ENCODE peak calls at places on chromosomes 6 and 20, in seven cellular contexts. One of them, this sample, is unnamed.

GRCh38 chr20:7285918-7286556 is 518.6 kb downstream of the BMP2 start:
- DNase-seq in HCT116: peak
- DNase-seq in K562: peak
- DNase-seq in GM12878: peak
- DNase-seq in H1: no peak
- DNase-seq in HEK293T: peak
- DNase-seq in HepG2: peak
- DNase-seq in this sample: peak

GRCh38 chr6:46538800-46539199 is 47.6 kb upstream of the RCAN2 start:
- DNase-seq in K562: no peak
- DNase-seq in H1: no peak
- DNase-seq in GM12878: no peak
- DNase-seq in HepG2: no peak
- DNase-seq in HEK293T: no peak
- DNase-seq in HCT116: no peak
- DNase-seq in this sample: no peak

GRCh38 chr20:58713801-58714339 is 21.3 kb downstream of the NPEPL1 start:
- DNase-seq in HEK293T: no peak
- DNase-seq in K562: no peak
- DNase-seq in H1: no peak
- DNase-seq in HepG2: no peak
- DNase-seq in HCT116: no peak
- DNase-seq in GM12878: no peak
- DNase-seq in this sample: peak

GRCh38 chr6:53792973-53793317 is 1.9 kb upstream of the LRRC1 start:
- DNase-seq in H1: no peak
- DNase-seq in GM12878: no peak
- DNase-seq in HEK293T: no peak
- DNase-seq in K562: no peak
- DNase-seq in HCT116: no peak
- DNase-seq in HepG2: no peak
- DNase-seq in this sample: no peak

GRCh38 chr6:113969888-113970807 is 800 bp downstream of the HDAC2 start:
- DNase-seq in K562: peak
- DNase-seq in GM12878: no peak
- DNase-seq in H1: no peak
- DNase-seq in HEK293T: peak
- DNase-seq in HepG2: peak
- DNase-seq in HCT116: no peak
- DNase-seq in this sample: peak

GRCh38 chr6:29465279-29465678 is 8.3 kb downstream of the OR2H1 start:
- DNase-seq in HepG2: no peak
- DNase-seq in HCT116: no peak
- DNase-seq in H1: no peak
- DNase-seq in HEK293T: no peak
- DNase-seq in K562: no peak
- DNase-seq in GM12878: no peak
- DNase-seq in this sample: no peak

GRCh38 chr6:100203391-100203790 is 209.4 kb upstream of the MCHR2 start:
- DNase-seq in HEK293T: no peak
- DNase-seq in HepG2: no peak
- DNase-seq in GM12878: no peak
- DNase-seq in H1: no peak
- DNase-seq in HCT116: peak
- DNase-seq in K562: no peak
- DNase-seq in this sample: no peak

GRCh38 chr6:30352550-30352949 is 7.6 kb downstream of the RPP21 start:
- DNase-seq in HEK293T: no peak
- DNase-seq in HepG2: no peak
- DNase-seq in H1: no peak
- DNase-seq in K562: no peak
- DNase-seq in GM12878: no peak
- DNase-seq in HCT116: no peak
- DNase-seq in this sample: no peak

GRCh38 chr6:159800141-159800865 is at the start of gene PNLDC1:
- DNase-seq in HEK293T: no peak
- DNase-seq in HepG2: no peak
- DNase-seq in K562: no peak
- DNase-seq in HCT116: no peak
- DNase-seq in GM12878: no peak
- DNase-seq in H1: no peak
- DNase-seq in this sample: no peak

GRCh38 chr20:38559764-38560163 is 21.2 kb upstream of the ADIG start:
- DNase-seq in HEK293T: no peak
- DNase-seq in H1: no peak
- DNase-seq in HepG2: no peak
- DNase-seq in HCT116: no peak
- DNase-seq in GM12878: no peak
- DNase-seq in K562: no peak
- DNase-seq in this sample: no peak

GRCh38 chr6:150072201-150072600 is 3.3 kb upstream of the ULBP3 start:
- DNase-seq in GM12878: no peak
- DNase-seq in K562: peak
- DNase-seq in HEK293T: peak
- DNase-seq in H1: no peak
- DNase-seq in HCT116: peak
- DNase-seq in HepG2: peak
- DNase-seq in this sample: no peak

GRCh38 chr6:107957165-107957908 is 671 bp downstream of the SEC63 start:
- DNase-seq in HCT116: no peak
- DNase-seq in H1: no peak
- DNase-seq in GM12878: no peak
- DNase-seq in K562: peak
- DNase-seq in HepG2: peak
- DNase-seq in HEK293T: no peak
- DNase-seq in this sample: peak

GRCh38 chr6:12490904-12491571 is 200.9 kb downstream of the EDN1 start:
- DNase-seq in H1: no peak
- DNase-seq in K562: no peak
- DNase-seq in HCT116: no peak
- DNase-seq in HEK293T: no peak
- DNase-seq in HepG2: no peak
- DNase-seq in GM12878: no peak
- DNase-seq in this sample: no peak

GRCh38 chr6:35710241-35710847 is 21.6 kb upstream of the FKBP5 start:
- DNase-seq in HEK293T: no peak
- DNase-seq in GM12878: no peak
- DNase-seq in H1: no peak
- DNase-seq in HepG2: no peak
- DNase-seq in HCT116: no peak
- DNase-seq in K562: no peak
- DNase-seq in this sample: no peak
- TF ChIP-seq SP1 in HEK293T: no peak
- TF ChIP-seq SP1 in GM12878: no peak
- TF ChIP-seq SP1 in H1: no peak
- TF ChIP-seq SP1 in HepG2: no peak
- TF ChIP-seq SP1 in HCT116: no peak
- TF ChIP-seq SP1 in K562: no peak
- TF ChIP-seq SP1 in this sample: no peak

GRCh38 chr20:62367483-62368302 is 581 bp upstream of the LAMA5 start:
- DNase-seq in K562: no peak
- DNase-seq in H1: no peak
- DNase-seq in GM12878: no peak
- DNase-seq in HCT116: no peak
- DNase-seq in HepG2: peak
- DNase-seq in HEK293T: peak
- DNase-seq in this sample: peak

GRCh38 chr20:62365814-62366369 is 1.2 kb downstream of the LAMA5 start:
- DNase-seq in K562: peak
- DNase-seq in HCT116: no peak
- DNase-seq in HEK293T: peak
- DNase-seq in GM12878: no peak
- DNase-seq in HepG2: no peak
- DNase-seq in H1: no peak
- DNase-seq in this sample: peak

GRCh38 chr20:62364911-62365736 is 2.0 kb downstream of the LAMA5 start:
- DNase-seq in K562: no peak
- DNase-seq in H1: no peak
- DNase-seq in HepG2: no peak
- DNase-seq in HCT116: no peak
- DNase-seq in GM12878: no peak
- DNase-seq in HEK293T: no peak
- DNase-seq in this sample: no peak

GRCh38 chr20:62367136-62367482 is at the start of gene LAMA5:
- DNase-seq in HCT116: no peak
- DNase-seq in K562: peak
- DNase-seq in H1: no peak
- DNase-seq in HEK293T: peak
- DNase-seq in HepG2: peak
- DNase-seq in GM12878: no peak
- DNase-seq in this sample: peak

DNA sequence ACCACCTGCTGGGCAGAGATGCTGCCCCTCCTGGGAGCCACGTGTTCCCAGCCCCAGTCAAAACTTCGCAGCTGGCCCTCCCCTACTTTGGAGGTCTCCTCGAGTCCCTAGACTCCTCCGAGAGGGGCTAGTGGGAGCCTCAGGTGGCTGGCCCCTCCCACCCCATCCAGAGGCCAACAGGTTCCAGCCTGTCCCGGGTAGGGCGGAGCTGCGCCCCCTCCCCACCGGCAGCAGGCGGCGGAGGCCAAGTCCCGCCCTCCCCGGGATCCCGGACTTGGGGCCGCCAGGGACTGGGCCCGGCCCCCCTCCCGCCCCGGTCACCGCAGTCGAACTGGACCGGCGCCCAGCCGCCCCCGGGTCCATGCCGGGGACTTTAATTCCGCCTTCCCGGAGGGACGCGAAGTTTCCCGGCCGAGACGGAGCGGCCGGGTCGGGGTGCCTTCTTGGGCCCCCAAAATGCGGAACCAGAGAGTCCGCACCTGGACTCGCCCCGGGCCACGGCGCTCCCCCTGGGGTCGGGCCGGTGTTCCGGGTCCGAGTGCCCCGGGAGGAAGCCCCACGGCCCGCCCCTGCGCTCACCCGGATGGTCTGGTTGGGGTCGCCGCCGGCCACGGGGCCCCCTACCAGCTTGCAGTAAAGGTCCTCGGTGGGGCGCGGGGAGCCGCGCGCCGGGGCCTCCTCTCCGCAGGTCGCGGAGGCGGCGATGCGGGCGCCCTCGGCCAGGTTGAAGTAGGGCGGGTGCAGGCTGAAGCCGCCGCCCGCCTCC is 559 bp downstream of the LAMA5 start:
- DNase-seq in HCT116: no peak
- DNase-seq in HEK293T: peak
- DNase-seq in HepG2: peak
- DNase-seq in K562: peak
- DNase-seq in H1: peak
- DNase-seq in GM12878: no peak
- DNase-seq in this sample: peak
- TF ChIP-seq SP1 in HCT116: no peak
- TF ChIP-seq SP1 in HEK293T: no peak
- TF ChIP-seq SP1 in HepG2: no peak
- TF ChIP-seq SP1 in K562: no peak
- TF ChIP-seq SP1 in H1: no peak
- TF ChIP-seq SP1 in GM12878: no peak
- TF ChIP-seq SP1 in this sample: no peak

GRCh38 chr6:6962086-6962485 is 145.7 kb upstream of the RREB1 start:
- DNase-seq in GM12878: no peak
- DNase-seq in K562: no peak
- DNase-seq in HEK293T: no peak
- DNase-seq in HepG2: no peak
- DNase-seq in HCT116: no peak
- DNase-seq in H1: no peak
- DNase-seq in this sample: no peak
- TF ChIP-seq SP1 in GM12878: no peak
- TF ChIP-seq SP1 in K562: no peak
- TF ChIP-seq SP1 in HEK293T: no peak
- TF ChIP-seq SP1 in HepG2: no peak
- TF ChIP-seq SP1 in HCT116: no peak
- TF ChIP-seq SP1 in H1: no peak
- TF ChIP-seq SP1 in this sample: no peak

GRCh38 chr20:52494244-52494643 is 302.7 kb upstream of the ZFP64 start:
- DNase-seq in HCT116: no peak
- DNase-seq in H1: no peak
- DNase-seq in GM12878: no peak
- DNase-seq in HepG2: no peak
- DNase-seq in K562: no peak
- DNase-seq in HEK293T: no peak
- DNase-seq in this sample: no peak
- TF ChIP-seq SP1 in HCT116: no peak
- TF ChIP-seq SP1 in H1: no peak
- TF ChIP-seq SP1 in GM12878: no peak
- TF ChIP-seq SP1 in HepG2: no peak
- TF ChIP-seq SP1 in K562: no peak
- TF ChIP-seq SP1 in HEK293T: no peak
- TF ChIP-seq SP1 in this sample: no peak